ENCODE peak calls at places on chromosomes 11 and 22, in six cellular contexts. V is mucosa of descending colon, I is astrocyte of the cerebellum, J is GM12865, W is esophagus squamous epithelium, C is dorsolateral prefrontal cortex. S is an unnamed sample.

GRCh38 chr22:27372969-27373670 is 428.4 kb downstream of the MN1 start:
- DNase-seq in C (no peak), V (peak; percentile 96), I (no peak), W (no peak), J (peak; percentile 1), S (no peak)

GRCh38 chr11:17076517-17077239 is 789 bp downstream of the RPS13 start:
- DNase-seq in C (no peak), W (no peak), I (no peak), V (no peak), J (peak; percentile 18), S (no peak)

GRCh38 chr11:9001736-9002135 is 2.1 kb downstream of the NRIP3 start:
- DNase-seq in I (no peak), W (no peak), J (no peak), V (no peak), C (no peak), S (peak; percentile 25)

GRCh38 chr11:35163707-35164496 is 24.9 kb downstream of the CD44 start:
- DNase-seq in C (no peak), V (peak; percentile 51), W (no peak), J (peak; percentile 82), I (no peak), S (no peak)

GRCh38 chr11:45801723-45802315 is 3.1 kb upstream of the SLC35C1 start:
- DNase-seq in I (no peak), J (no peak), W (no peak), V (peak; percentile 77), C (no peak), S (no peak)

GRCh38 chr22:44449061-44449682 is 48.9 kb downstream of the RTL6 start:
- DNase-seq in I (peak; percentile 76), V (no peak), C (no peak), W (no peak), J (peak; percentile 73), S (peak; percentile 52)

GRCh38 chr11:76419896-76420295 is 24.9 kb upstream of the EMSY start:
- DNase-seq in I (no peak), C (no peak), J (peak; percentile 33), W (no peak), V (no peak), S (no peak)

GRCh38 chr11:12290477-12290922 is 86.9 kb upstream of the PARVA start:
- DNase-seq in J (no peak), I (no peak), W (no peak), V (no peak), C (no peak), S (no peak)

GRCh38 chr11:44760917-44761545 is 34.3 kb downstream of the TSPAN18 start:
- DNase-seq in J (no peak), I (peak; percentile 23), W (no peak), C (no peak), V (peak; percentile 29), S (peak; percentile 94)

GRCh38 chr11:74371269-74372039 is 26.8 kb downstream of the PGM2L1 start:
- DNase-seq in V (no peak), J (no peak), C (no peak), I (peak; percentile 70), W (no peak), S (peak; percentile 41)

GRCh38 chr11:111423250-111423615 is 44.2 kb upstream of the POU2AF1 start:
- DNase-seq in J (no peak), I (no peak), C (no peak), V (no peak), W (no peak), S (no peak)

GRCh38 chr11:704799-705645 is 1.0 kb upstream of the EPS8L2 start:
- DNase-seq in C (no peak), V (peak; percentile 85), I (no peak), J (no peak), W (no peak), S (no peak)
- H3K4me3 ChIP-seq in C (no peak overlapping the region), V (no peak overlapping the region), I (peak overlapping the region; percentile 63), J (no peak overlapping the region), W (peak overlapping the region; percentile 80), S (peak overlapping the region; percentile 6)

DNA sequence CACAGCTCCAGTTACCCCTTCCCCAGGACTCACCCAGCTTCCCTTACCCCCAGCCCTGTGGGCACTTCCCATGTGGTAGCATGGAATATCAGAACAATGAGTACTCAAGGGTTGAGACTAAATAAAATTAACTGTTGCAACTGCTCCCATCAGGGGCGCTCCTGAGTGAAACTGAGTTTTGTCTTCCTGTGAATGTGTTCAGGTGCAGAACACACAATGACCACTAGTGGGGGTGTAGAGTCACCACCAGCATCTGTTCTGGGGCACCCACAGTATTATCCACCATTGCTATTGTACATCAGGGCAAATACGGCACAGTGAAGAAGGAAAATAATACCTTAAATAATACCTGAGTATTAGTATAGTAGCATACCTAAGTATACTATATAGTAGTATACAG is 689.7 kb downstream of the TBC1D22A start:
- DNase-seq in J (no peak), I (no peak), W (no peak), C (no peak), V (peak; percentile 36), S (no peak)
- TF ChIP-seq CTCF in J (peak; percentile 7), I (peak; percentile 18), W (peak; percentile 14), C (no peak), V (no peak), S (no peak)

DNA sequence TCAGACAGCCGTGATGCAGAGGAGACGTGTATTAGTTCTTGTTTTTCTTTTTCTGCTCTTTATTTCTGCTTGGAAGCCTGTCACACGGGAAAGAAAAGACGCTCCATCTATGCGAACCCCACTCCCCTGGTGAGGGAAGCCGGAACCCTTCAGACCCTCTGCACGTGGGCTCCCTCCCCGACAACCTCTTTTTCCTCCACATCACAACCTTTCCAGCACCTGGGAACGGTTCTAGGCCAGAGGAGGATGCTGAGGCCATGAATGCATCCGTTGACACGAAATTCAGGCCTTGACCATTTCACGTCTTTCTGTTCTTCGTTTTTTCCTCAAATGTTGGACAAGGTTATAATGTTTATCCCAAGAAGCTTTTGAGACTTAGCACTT is 85.3 kb upstream of the WNT7B start:
- DNase-seq in C (no peak), J (no peak), V (no peak), W (no peak), I (no peak), S (no peak)
- H3K4me3 ChIP-seq in C (peak overlapping the region; percentile 16), J (no peak overlapping the region), V (no peak overlapping the region), W (peak overlapping the region; percentile 46), I (no peak overlapping the region), S (no peak overlapping the region)

GRCh38 chr22:23094695-23095466 is 24.6 kb downstream of the GNAZ start:
- DNase-seq in I (no peak), J (no peak), V (no peak), C (no peak), W (no peak), S (no peak)
- TF ChIP-seq CTCF in I (no peak), J (no peak), V (no peak), C (no peak), W (no peak), S (no peak)

DNA sequence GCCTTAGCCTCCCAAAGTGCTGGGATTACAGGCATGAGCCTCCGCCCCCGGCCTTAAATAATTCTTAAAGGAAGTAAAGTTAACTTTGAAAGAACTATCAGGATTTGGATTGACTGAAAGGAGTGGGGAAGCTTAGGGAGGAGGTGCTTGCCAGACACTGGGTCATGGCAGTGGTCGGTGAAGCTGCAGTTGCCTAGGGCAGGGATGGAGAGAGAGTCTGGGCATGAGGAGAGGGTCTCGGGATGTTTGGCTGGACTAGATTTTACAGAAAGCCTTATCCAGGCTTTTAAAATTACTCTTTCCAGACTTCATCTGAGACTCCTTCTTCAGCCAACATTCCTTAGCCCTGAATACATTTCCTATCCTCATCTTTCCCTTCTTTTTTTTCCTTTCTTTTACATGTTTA is 520 bp upstream of the NNMT start:
- DNase-seq in C (no peak), I (no peak), J (no peak), V (no peak), W (no peak), S (no peak)
- H3K4me3 ChIP-seq in C (no peak overlapping the region), I (peak overlapping the region; percentile 69), J (no peak overlapping the region), V (no peak overlapping the region), W (peak overlapping the region; percentile 64), S (no peak overlapping the region)

GRCh38 chr22:50474711-50475651 is at the start of gene SBF1:
- DNase-seq in W (peak; percentile 43), V (peak; percentile 93), J (peak; percentile 94), C (peak; percentile 92), I (peak; percentile 69), S (peak; percentile 52)

GRCh38 chr22:50473855-50474671 is 772 bp downstream of the SBF1 start:
- DNase-seq in I (peak; percentile 8), V (peak; percentile 44), W (no peak), J (peak; percentile 25), C (peak; percentile 46), S (peak; percentile 34)

GRCh38 chr22:50471962-50472361 is 2.9 kb downstream of the SBF1 start:
- DNase-seq in W (no peak), I (no peak), J (no peak), V (no peak), C (no peak), S (no peak)

GRCh38 chr22:50471197-50471847 is 3.5 kb downstream of the SBF1 start:
- DNase-seq in I (no peak), V (no peak), W (no peak), C (peak; percentile 75), J (no peak), S (no peak)

DNA sequence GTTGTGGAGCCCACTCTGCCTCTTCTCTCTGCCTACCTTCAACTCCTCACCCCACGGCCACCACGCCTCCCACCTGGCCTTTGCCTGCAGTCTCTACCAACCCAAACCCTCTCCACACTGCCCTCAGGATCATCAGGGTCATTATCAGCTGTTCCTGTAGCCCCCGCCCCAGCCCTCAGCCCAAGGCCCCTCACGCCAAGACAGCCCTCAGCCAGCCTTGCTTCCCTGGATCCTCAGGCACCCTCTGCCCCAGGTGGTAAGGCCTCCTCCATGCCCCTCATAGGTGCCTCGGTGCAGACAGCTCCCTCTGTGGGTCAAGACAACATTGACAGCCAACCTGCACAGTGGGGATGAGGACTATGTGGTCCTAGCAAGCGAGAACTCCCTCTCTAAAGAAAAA is 1.7 kb downstream of the SBF1 start:
- DNase-seq in C (no peak), W (no peak), J (peak; percentile 65), V (peak; percentile 33), I (no peak), S (no peak)
- TF ChIP-seq CTCF in C (no peak), W (no peak), J (peak; percentile 65), V (no peak), I (peak; percentile 30), S (peak; percentile 52)

DNA sequence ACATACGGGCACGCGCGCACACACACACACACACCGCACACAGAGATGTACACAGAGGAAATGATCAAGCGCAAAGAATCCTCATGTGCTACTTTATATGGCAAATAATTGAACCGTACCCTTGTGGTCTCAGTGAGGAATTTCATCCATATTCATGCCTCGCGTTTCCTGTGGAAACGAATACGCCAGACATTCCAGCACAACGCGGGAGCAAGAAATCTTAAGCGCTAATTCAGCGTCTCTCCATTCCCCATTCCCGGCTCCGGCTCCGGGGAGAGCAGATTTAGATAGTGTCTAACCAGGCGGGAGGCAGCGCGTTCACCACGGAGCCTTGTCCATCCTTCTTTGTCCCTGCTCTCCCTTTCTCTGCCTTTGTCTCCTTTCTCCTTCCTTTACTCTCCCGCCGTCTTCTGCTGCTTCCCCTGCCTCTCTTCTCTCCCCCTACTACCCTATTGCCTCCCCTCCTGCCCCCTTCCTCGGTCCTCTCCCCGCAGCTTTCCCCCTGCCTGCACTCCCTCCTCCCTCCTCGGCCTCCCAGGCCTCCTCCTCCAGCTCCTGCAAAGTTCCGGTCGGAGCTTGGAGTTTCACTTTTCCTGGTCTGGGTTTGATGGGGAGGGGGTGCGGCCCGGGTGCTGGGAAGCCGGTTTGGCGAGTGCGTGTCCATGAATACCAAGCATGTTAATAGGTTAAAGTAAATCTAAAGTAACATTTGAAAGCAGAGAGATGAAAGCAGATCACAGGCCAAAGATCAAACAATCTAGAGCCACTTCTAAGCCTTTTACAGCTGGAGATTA is 579.3 kb downstream of the BUD13 start:
- DNase-seq in V (peak; percentile 48), C (peak; percentile 37), I (peak; percentile 87), W (no peak), J (no peak), S (peak; percentile 13)
- H3K4me3 ChIP-seq in V (no peak overlapping the region), C (peak overlapping the region; percentile 57), I (peak overlapping the region; percentile 46), W (peak overlapping the region; percentile 69), J (no peak overlapping the region), S (peak overlapping the region; percentile 43)

GRCh38 chr11:125679397-125679796 is 1.2 kb downstream of the ACRV1 start:
- DNase-seq in C (no peak), J (no peak), W (no peak), I (no peak), V (no peak), S (no peak)
- TF ChIP-seq CTCF in C (no peak), J (no peak), W (no peak), I (peak; percentile 10), V (no peak), S (peak; percentile 34)

S was measured in retinal pigment epithelial cell.